ENCODE peak calls at places on chromosomes 4 and X, in nine cellular contexts. T is lung; X is Daoy; W is activated CD8-positive, alpha-beta memory T cell treated with anti-CD3 and anti-CD28 coated beads, Interleukin-2, amount 50 U/mL, for 4 hours; L is D341Med; I is glomerular endothelial cell; D is CD4-positive, alpha-beta memory T cell; N is BJ; R is nephron progenitor cell. U is an unnamed sample.

GRCh38 chr4:11367371-11367770 is 61.3 kb downstream of the HS3ST1 start:
- DNase-seq in T (peak), I (no peak), N (no peak), L (no peak), W (no peak), X (peak), D (no peak), R (no peak), U (peak)

GRCh38 chr4:185201983-185202962 is 1.5 kb downstream of the CFAP97 start:
- DNase-seq in X (peak), W (no peak), N (no peak), D (peak), I (no peak), L (no peak), T (no peak), R (peak), U (peak)

GRCh38 chrX:151790421-151791160 is 56.0 kb downstream of the CNGA2 start:
- DNase-seq in X (no peak), W (no peak), R (no peak), N (no peak), D (no peak), L (no peak), T (no peak), I (no peak), U (peak)

GRCh38 chr4:36310793-36311192 is 29.4 kb downstream of the DTHD1 start:
- DNase-seq in L (no peak), I (no peak), D (no peak), T (peak), W (no peak), N (no peak), R (no peak), X (no peak), U (no peak)

GRCh38 chrX:115589419-115589818 is 28.4 kb downstream of the PLS3 start:
- DNase-seq in L (no peak), N (no peak), D (no peak), I (no peak), X (no peak), R (no peak), T (no peak), W (no peak), U (no peak)

GRCh38 chr4:172390341-172390740 is 577.1 kb downstream of the GALNTL6 start:
- DNase-seq in N (no peak), I (no peak), D (no peak), T (no peak), X (no peak), L (no peak), R (no peak), W (no peak), U (no peak)

GRCh38 chr4:114041117-114041475 is 61.6 kb upstream of the ARSJ start:
- DNase-seq in T (no peak), I (no peak), D (no peak), W (no peak), R (no peak), L (no peak), X (no peak), N (no peak), U (no peak)

GRCh38 chr4:2281575-2282343 is 19.9 kb upstream of the MXD4 start:
- DNase-seq in R (no peak), L (no peak), I (no peak), N (no peak), T (no peak), W (peak), D (peak), X (no peak), U (no peak)

GRCh38 chrX:129842510-129843208 is 1.0 kb downstream of the ZDHHC9 start:
- DNase-seq in I (no peak), X (peak), N (peak), D (no peak), W (no peak), T (peak), L (no peak), R (no peak), U (peak)

GRCh38 chr4:105569014-105569850 is 16.8 kb downstream of the ARHGEF38 start:
- DNase-seq in I (no peak), D (no peak), R (no peak), L (no peak), N (no peak), W (no peak), T (no peak), X (no peak), U (no peak)

GRCh38 chrX:44400588-44400987 is 57.1 kb upstream of the EFHC2 start:
- DNase-seq in R (no peak), D (no peak), T (no peak), I (no peak), N (peak), X (peak), L (no peak), W (no peak), U (peak)

GRCh38 chr4:147777456-147778091 is 45.7 kb downstream of the ARHGAP10 start:
- DNase-seq in N (no peak), I (no peak), W (no peak), D (no peak), R (no peak), L (no peak), X (peak), T (no peak), U (no peak)

GRCh38 chrX:130738638-130739195 is 164.3 kb downstream of the ENOX2 start:
- DNase-seq in R (no peak), L (no peak), D (no peak), X (no peak), T (no peak), N (no peak), I (no peak), W (no peak), U (no peak)

GRCh38 chr4:143559757-143560147 is 46.2 kb downstream of the SMARCA5 start:
- DNase-seq in T (no peak), N (no peak), W (peak), I (no peak), L (no peak), R (no peak), X (no peak), D (no peak), U (no peak)

GRCh38 chr4:53713767-53714166 is 122.5 kb upstream of the LNX1 start:
- DNase-seq in X (no peak), W (no peak), I (no peak), T (no peak), N (no peak), L (no peak), D (no peak), R (no peak), U (peak)

GRCh38 chrX:74535633-74536141 is 78.7 kb downstream of the RLIM start:
- DNase-seq in R (peak), T (peak), N (peak), L (peak), I (no peak), W (peak), X (peak), D (peak), U (peak)

GRCh38 chr4:124958812-124959211 is 246.3 kb upstream of the ANKRD50 start:
- DNase-seq in D (no peak), N (no peak), R (no peak), T (no peak), L (no peak), W (no peak), X (no peak), I (no peak), U (no peak)

GRCh38 chr4:72314869-72315268 is 254.2 kb downstream of the ADAMTS3 start:
- DNase-seq in L (no peak), W (no peak), R (no peak), T (no peak), I (no peak), N (no peak), D (peak), X (peak), U (peak)

GRCh38 chrX:78111140-78111931 is 7.3 kb downstream of the PGK1 start:
- DNase-seq in T (no peak), D (no peak), I (no peak), N (no peak), W (no peak), R (no peak), L (no peak), X (peak), U (no peak)

GRCh38 chrX:111445485-111445884 is 33.5 kb upstream of the DCX start:
- DNase-seq in W (no peak), T (no peak), N (no peak), I (peak), L (peak), D (peak), X (peak), R (peak), U (peak)

GRCh38 chr4:7769936-7770674 is 169.6 kb downstream of the AFAP1 start:
- DNase-seq in N (no peak), X (no peak), W (no peak), R (no peak), D (no peak), L (peak), I (no peak), T (no peak), U (no peak)

GRCh38 chr4:3771167-3771809 is 5.1 kb downstream of the ADRA2C start:
- DNase-seq in X (no peak), D (no peak), T (no peak), W (no peak), I (no peak), N (no peak), L (no peak), R (no peak), U (no peak)

GRCh38 chrX:49230500-49231232 is 2.5 kb downstream of the CACNA1F start:
- DNase-seq in L (no peak), D (peak), X (peak), T (peak), R (peak), I (no peak), W (peak), N (no peak), U (no peak)

GRCh38 chr4:48968814-48969213 is 17.3 kb upstream of the CWH43 start:
- DNase-seq in R (no peak), W (no peak), N (no peak), T (no peak), D (no peak), I (no peak), L (no peak), X (peak), U (peak)

U was measured in fibroblast of the aortic adventitia.